ENCODE peak calls at places on chromosomes 5 and 9, in five cellular contexts. T is activated T-cell treated with anti-CD3 and anti-CD28 coated beads for 24 hours, G is fibroblast of the aortic adventitia, F is mesendoderm, R is fibroblast of mammary gland. E is an unnamed sample.

GRCh38 chr9:68577778-68578591 is 37.3 kb upstream of the TMEM252 start:
- DNase-seq in G (no peak), R (no peak), F (no peak), T (no peak), E (no peak)

GRCh38 chr5:5014836-5015235 is 125.3 kb upstream of the ADAMTS16 start:
- DNase-seq in F (peak; percentile 44), T (no peak), G (peak; percentile 90), R (peak; percentile 68), E (no peak)

GRCh38 chr9:24118170-24118569 is 292.1 kb upstream of the ELAVL2 start:
- DNase-seq in G (no peak), F (peak; percentile 41), T (no peak), R (no peak), E (no peak)

GRCh38 chr9:97518909-97519307 is 17.4 kb downstream of the TMOD1 start:
- DNase-seq in F (no peak), G (peak; percentile 62), T (no peak), R (peak; percentile 84), E (no peak)

GRCh38 chr5:88502179-88503064 is 233.8 kb upstream of the TMEM161B start:
- DNase-seq in F (no peak), R (no peak), G (peak; percentile 14), T (no peak), E (no peak)

GRCh38 chr9:135568026-135568425 is 6.5 kb downstream of the PAEP start:
- DNase-seq in R (no peak), F (no peak), T (no peak), G (no peak), E (no peak)

GRCh38 chr5:181246276-181247050 is 2.8 kb upstream of the RACK1 start:
- DNase-seq in G (peak; percentile 80), R (peak; percentile 77), T (peak; percentile 76), F (peak; percentile 91), E (peak; percentile 62)

GRCh38 chr5:154794525-154795234 is 39.5 kb downstream of the LARP1 start:
- DNase-seq in T (no peak), R (no peak), G (peak; percentile 80), F (peak; percentile 56), E (no peak)

GRCh38 chr5:135535820-135536801 is at the start of gene NEUROG1:
- DNase-seq in R (no peak), F (peak; percentile 78), G (no peak), T (no peak), E (no peak)

GRCh38 chr5:176899946-176900782 is 1.0 kb upstream of the HK3 start:
- DNase-seq in T (no peak), G (no peak), R (no peak), F (peak; percentile 35), E (no peak)

GRCh38 chr5:173643964-173644363 is 27.5 kb upstream of the BOD1 start:
- DNase-seq in T (no peak), G (no peak), F (peak; percentile 77), R (no peak), E (no peak)

GRCh38 chr9:37903581-37903830 is 421 bp downstream of the SLC25A51 start:
- DNase-seq in R (no peak), T (no peak), F (peak; percentile 61), G (no peak), E (no peak)

GRCh38 chr5:134509308-134510040 is 16.0 kb upstream of the JADE2 start:
- DNase-seq in F (peak; percentile 88), G (peak; percentile 20), T (no peak), R (peak; percentile 35), E (peak; percentile 87)

GRCh38 chr9:126893079-126893478 is 21.5 kb upstream of the RALGPS1 start:
- DNase-seq in R (no peak), T (no peak), F (no peak), G (no peak), E (peak; percentile 8)

GRCh38 chr9:84405666-84406065 is 65.1 kb upstream of the SLC28A3 start:
- DNase-seq in T (no peak), F (no peak), R (no peak), G (no peak), E (no peak)

GRCh38 chr5:139820130-139820529 is 24.5 kb downstream of the PSD2 start:
- DNase-seq in F (peak; percentile 21), G (no peak), T (no peak), R (no peak), E (no peak)

GRCh38 chr5:91229031-91229623 is 154.0 kb downstream of the ARRDC3 start:
- DNase-seq in F (no peak), G (peak; percentile 56), R (no peak), T (no peak), E (no peak)

GRCh38 chr5:90437663-90438062 is 28.1 kb upstream of the CETN3 start:
- DNase-seq in G (no peak), T (no peak), R (no peak), F (no peak), E (no peak)

GRCh38 chr9:136930014-136930413 is 14.5 kb downstream of the FBXW5 start:
- DNase-seq in F (no peak), T (no peak), R (no peak), G (no peak), E (no peak)

GRCh38 chr9:88890546-88890945 is 100.7 kb upstream of the S1PR3 start:
- DNase-seq in R (no peak), T (no peak), G (no peak), F (no peak), E (no peak)

GRCh38 chr5:180494510-180495181 is 467 bp downstream of the CNOT6 start:
- DNase-seq in R (no peak), G (peak; percentile 29), F (peak; percentile 36), T (peak; percentile 26), E (no peak)

GRCh38 chr5:54136666-54137440 is 173.5 kb downstream of the ARL15 start:
- DNase-seq in T (no peak), R (no peak), F (no peak), G (no peak), E (no peak)

GRCh38 chr9:129989740-129990139 is 53.2 kb downstream of the FNBP1 start:
- DNase-seq in F (no peak), G (peak; percentile 78), R (peak; percentile 47), T (no peak), E (no peak)

GRCh38 chr5:81773574-81773973 is 22.7 kb upstream of the SSBP2 start:
- DNase-seq in R (no peak), G (no peak), F (no peak), T (no peak), E (no peak)

GRCh38 chr5:132674671-132675506 is 1.1 kb downstream of the IL4 start:
- DNase-seq in F (no peak), R (peak; percentile 96), G (peak; percentile 97), T (no peak), E (peak; percentile 26)

GRCh38 chr5:88193896-88194295 is 74.7 kb downstream of the TMEM161B start:
- DNase-seq in R (no peak), G (no peak), T (no peak), F (no peak), E (no peak)

GRCh38 chr5:145101246-145101645 is 733.9 kb downstream of the PRELID2 start:
- DNase-seq in R (no peak), T (no peak), F (peak; percentile 41), G (no peak), E (peak; percentile 2)